ENCODE peak calls at places on chromosomes 7 and 10, in four cellular contexts. Z, E, B and X are unnamed samples.

GRCh38 chr10:70920519-70920918 is 32.2 kb upstream of the PCBD1 start:
- DNase-seq in Z (no peak), E (no peak), B (no peak), X (no peak)

GRCh38 chr10:130368761-130369560 is 232.8 kb downstream of the GLRX3 start:
- DNase-seq in Z (no peak), E (no peak), B (no peak), X (no peak)

GRCh38 chr10:35058134-35058533 is 32.0 kb downstream of the CUL2 start:
- DNase-seq in Z (no peak), E (peak), B (no peak), X (no peak)

GRCh38 chr7:22995011-22995410 is 18.9 kb downstream of the HYCC1 start:
- DNase-seq in Z (no peak), E (no peak), B (no peak), X (no peak)

GRCh38 chr10:119316729-119317097 is 109.3 kb downstream of the GRK5 start:
- DNase-seq in Z (peak), E (peak), B (no peak), X (peak)

GRCh38 chr10:119111968-119112515 is 8.1 kb downstream of the DENND10 start:
- DNase-seq in Z (no peak), E (no peak), B (no peak), X (no peak)

GRCh38 chr10:113096111-113097045 is 146.3 kb downstream of the TCF7L2 start:
- DNase-seq in Z (no peak), E (no peak), B (no peak), X (no peak)

GRCh38 chr10:124339119-124339807 is 79.5 kb downstream of the OAT start:
- DNase-seq in Z (no peak), E (no peak), B (no peak), X (no peak)

GRCh38 chr7:73885975-73886798 is 25.2 kb downstream of the TMEM270 start:
- DNase-seq in Z (peak), E (no peak), B (no peak), X (no peak)

GRCh38 chr10:34341473-34341872 is 473.6 kb downstream of the PARD3 start:
- DNase-seq in Z (no peak), E (no peak), B (no peak), X (no peak)

GRCh38 chr7:47852330-47853245 is 95.7 kb downstream of the PKD1L1 start:
- DNase-seq in Z (no peak), E (no peak), B (peak), X (no peak)

GRCh38 chr7:42964849-42965805 is 33.0 kb downstream of the MRPL32 start:
- DNase-seq in Z (no peak), E (no peak), B (no peak), X (no peak)

GRCh38 chr7:55107946-55108345 is 89.1 kb downstream of the EGFR start:
- DNase-seq in Z (no peak), E (peak), B (no peak), X (no peak)

GRCh38 chr7:81175291-81175942 is 256.6 kb upstream of the SEMA3C start:
- DNase-seq in Z (no peak), E (no peak), B (no peak), X (no peak)

GRCh38 chr10:58348571-58349033 is 13.8 kb downstream of the UBE2D1 start:
- DNase-seq in Z (no peak), E (peak), B (no peak), X (no peak)
- TF ChIP-seq FOSL1 in Z (no peak), E (no peak), B (no peak), X (no peak)

DNA sequence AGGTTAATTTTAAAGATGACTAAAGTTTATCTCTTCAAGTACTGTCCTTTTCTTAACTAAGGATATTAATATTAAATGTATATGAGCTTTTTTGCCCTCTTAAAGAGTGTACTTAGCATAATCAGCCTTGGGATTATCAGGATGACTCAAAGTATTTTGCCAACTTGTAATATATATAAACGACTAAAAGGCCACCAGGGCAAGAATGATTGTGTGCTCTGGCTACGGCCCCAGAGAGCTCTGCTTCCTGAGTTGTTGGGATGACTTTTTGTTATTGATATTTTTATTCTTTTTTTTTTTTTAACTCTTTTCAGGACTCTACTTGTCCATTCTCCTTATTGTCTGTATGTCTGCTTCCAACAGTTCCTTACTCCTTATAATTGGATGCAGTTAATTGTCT is 14.8 kb upstream of the CHRM2 start:
- DNase-seq in Z (no peak), E (no peak), B (no peak), X (no peak)
- TF ChIP-seq FOSL1 in Z (no peak), E (no peak), B (no peak), X (no peak)

DNA sequence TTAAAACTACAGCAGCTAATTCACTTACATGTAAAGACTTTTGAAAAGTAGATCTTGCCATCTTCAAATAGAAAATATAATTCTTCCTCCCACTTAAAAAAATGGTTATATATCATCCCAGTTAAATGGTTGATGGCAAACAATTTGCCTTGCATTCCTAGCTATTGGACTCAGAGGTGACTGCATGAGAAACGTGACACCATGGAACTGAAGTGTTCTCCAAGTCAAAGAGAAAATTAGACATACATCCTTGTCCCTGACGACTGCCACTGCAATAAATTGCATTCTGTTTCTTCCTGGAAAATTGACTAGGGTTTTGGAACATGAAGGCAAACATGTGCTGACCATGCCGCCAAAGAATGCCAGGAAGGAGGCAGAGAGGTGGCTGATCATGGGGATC is 94.9 kb upstream of the POM121L12 start:
- DNase-seq in Z (no peak), E (no peak), B (no peak), X (no peak)
- TF ChIP-seq FOSL1 in Z (no peak), E (no peak), B (no peak), X (no peak)

DNA sequence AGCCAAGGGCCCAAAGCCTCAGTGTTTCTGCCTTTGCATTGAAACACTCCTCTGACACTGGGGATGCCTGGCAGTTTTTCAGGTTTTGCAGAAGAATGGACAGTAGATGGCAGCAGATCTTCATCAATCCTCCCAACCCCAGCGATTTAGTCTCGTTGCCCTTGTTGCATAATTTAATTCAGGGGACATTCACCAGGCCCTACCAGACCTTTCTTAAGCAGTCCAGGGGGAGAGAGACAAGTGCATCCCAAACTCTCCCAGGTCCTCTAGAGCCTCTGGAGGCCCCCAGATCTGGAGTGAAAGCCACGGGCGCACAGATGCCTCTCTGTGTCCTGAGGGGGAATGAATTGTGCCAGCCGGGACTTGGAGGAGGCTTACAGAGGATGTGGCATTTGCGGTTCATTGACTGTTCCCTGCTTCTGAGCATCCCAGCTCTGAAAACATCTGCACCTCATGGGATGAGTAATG is 29.6 kb downstream of the MINDY4 start:
- DNase-seq in Z (peak), E (peak), B (peak), X (peak)
- TF ChIP-seq FOSL1 in Z (no peak), E (no peak), B (no peak), X (no peak)

GRCh38 chr10:123140164-123140982 is 4.6 kb downstream of the HMX3 start:
- DNase-seq in Z (no peak), E (no peak), B (peak), X (no peak)
- TF ChIP-seq FOSL1 in Z (no peak), E (no peak), B (no peak), X (no peak)

GRCh38 chr10:17616403-17617030 is 657 bp downstream of the HACD1 start:
- DNase-seq in Z (peak), E (peak), B (no peak), X (peak)
- TF ChIP-seq FOSL1 in Z (no peak), E (no peak), B (no peak), X (no peak)

GRCh38 chr7:150435390-150436073 is 14.9 kb upstream of the GIMAP8 start:
- DNase-seq in Z (no peak), E (no peak), B (no peak), X (no peak)
- TF ChIP-seq FOSL1 in Z (no peak), E (no peak), B (no peak), X (no peak)

GRCh38 chr7:44293561-44294324 is 31.7 kb downstream of the CAMK2B start:
- DNase-seq in Z (no peak), E (no peak), B (peak), X (no peak)
- TF ChIP-seq FOSL1 in Z (no peak), E (no peak), B (no peak), X (no peak)